ENCODE peak calls at places on chromosome 5, in four cellular contexts. G, H, E and M are unnamed samples.

GRCh38 chr5:6859001-6859400 is 145.8 kb downstream of the TENT4A start:
- DNase-seq in G (no peak), H (no peak), E (no peak), M (no peak)

GRCh38 chr5:76065258-76065657 is 17.9 kb upstream of the SV2C start:
- DNase-seq in G (no peak), H (no peak), E (no peak), M (no peak)

GRCh38 chr5:81184749-81185110 is 48.4 kb upstream of the CKMT2 start:
- DNase-seq in E (no peak), G (no peak), H (no peak), M (no peak)

GRCh38 chr5:139268364-139269202 is 25.0 kb upstream of the MATR3 start:
- DNase-seq in H (no peak), E (peak), G (no peak), M (no peak)

GRCh38 chr5:40233268-40233667 is 446.4 kb upstream of the PTGER4 start:
- DNase-seq in H (no peak), E (no peak), G (no peak), M (no peak)

GRCh38 chr5:103224118-103224893 is 34.3 kb upstream of the MACIR start:
- DNase-seq in H (peak), E (peak), G (peak), M (peak)

GRCh38 chr5:172801184-172801671 is 30.2 kb upstream of the DUSP1 start:
- DNase-seq in G (no peak), H (peak), E (peak), M (no peak)

GRCh38 chr5:107501965-107502691 is 168.6 kb downstream of the EFNA5 start:
- DNase-seq in H (no peak), E (no peak), G (peak), M (no peak)

GRCh38 chr5:1948663-1949191 is 66.0 kb upstream of the IRX4 start:
- DNase-seq in H (no peak), E (no peak), G (no peak), M (no peak)

GRCh38 chr5:34913072-34913471 is 2.2 kb downstream of the RAD1 start:
- DNase-seq in E (no peak), G (no peak), H (no peak), M (no peak)

GRCh38 chr5:35415305-35415704 is 185.0 kb upstream of the PRLR start:
- DNase-seq in E (no peak), G (no peak), H (no peak), M (no peak)

GRCh38 chr5:29042152-29042551 is 2003.8 kb upstream of the CDH9 start:
- DNase-seq in H (no peak), G (no peak), E (no peak), M (no peak)

GRCh38 chr5:169116961-169117461 is 183.9 kb downstream of the SLIT3 start:
- DNase-seq in G (no peak), E (peak), H (peak), M (peak)

GRCh38 chr5:57102905-57103255 is 71.0 kb upstream of the GPBP1 start:
- DNase-seq in G (no peak), H (peak), E (no peak), M (no peak)

GRCh38 chr5:147427784-147428401 is 82.0 kb downstream of the DPYSL3 start:
- DNase-seq in H (no peak), E (no peak), G (no peak), M (no peak)

GRCh38 chr5:2756211-2756746 is 4.8 kb upstream of the IRX2 start:
- DNase-seq in E (no peak), H (no peak), G (no peak), M (no peak)

GRCh38 chr5:141734501-141735231 is 52.6 kb upstream of the ARAP3 start:
- DNase-seq in H (no peak), E (peak), G (peak), M (peak)

GRCh38 chr5:138240690-138241385 is 27.7 kb upstream of the CDC23 start:
- DNase-seq in E (no peak), H (no peak), G (no peak), M (no peak)

GRCh38 chr5:80033513-80033912 is 1.6 kb upstream of the THBS4 start:
- DNase-seq in H (no peak), E (no peak), G (no peak), M (no peak)

GRCh38 chr5:125411163-125412050 is 665.0 kb upstream of the ZNF608 start:
- DNase-seq in G (no peak), E (no peak), H (no peak), M (peak)

GRCh38 chr5:146877178-146877681 is 1.3 kb downstream of the PPP2R2B start:
- DNase-seq in H (no peak), G (no peak), E (no peak), M (no peak)

GRCh38 chr5:158135682-158136176 is 276.8 kb upstream of the CLINT1 start:
- DNase-seq in E (no peak), H (no peak), G (no peak), M (no peak)

GRCh38 chr5:10621837-10622236 is 58.0 kb downstream of the ANKRD33B start:
- DNase-seq in G (no peak), H (no peak), E (no peak), M (no peak)

GRCh38 chr5:2666081-2666480 is 85.4 kb downstream of the IRX2 start:
- DNase-seq in H (no peak), G (no peak), E (no peak), M (no peak)

GRCh38 chr5:122162100-122162499 is 32.8 kb downstream of the ZNF474 start:
- DNase-seq in G (no peak), H (no peak), E (no peak), M (no peak)

GRCh38 chr5:117149312-117149711 is 574.7 kb upstream of the SEMA6A start:
- DNase-seq in E (no peak), H (no peak), G (no peak), M (no peak)

GRCh38 chr5:139725073-139725830 is 70.4 kb upstream of the PSD2 start:
- DNase-seq in G (peak), E (peak), H (peak), M (no peak)

GRCh38 chr5:79285833-79286232 is 49.9 kb downstream of the JMY start:
- DNase-seq in H (no peak), E (no peak), G (no peak), M (no peak)

GRCh38 chr5:84805473-84805872 is 420.8 kb upstream of the EDIL3 start:
- DNase-seq in H (no peak), G (no peak), E (no peak), M (no peak)

GRCh38 chr5:31285025-31285424 is 91.5 kb downstream of the CDH6 start:
- DNase-seq in G (no peak), E (no peak), H (no peak), M (no peak)

GRCh38 chr5:170755679-170756456 is 27.7 kb upstream of the GABRP start:
- DNase-seq in G (peak), E (no peak), H (no peak), M (no peak)
- TF ChIP-seq FOXM1 in G (no peak), E (no peak), H (no peak), M (no peak)

GRCh38 chr5:110751902-110752762 is 13.3 kb downstream of the SLC25A46 start:
- DNase-seq in E (no peak), G (no peak), H (no peak), M (no peak)
- TF ChIP-seq FOXM1 in E (no peak), G (no peak), H (no peak), M (no peak)

DNA sequence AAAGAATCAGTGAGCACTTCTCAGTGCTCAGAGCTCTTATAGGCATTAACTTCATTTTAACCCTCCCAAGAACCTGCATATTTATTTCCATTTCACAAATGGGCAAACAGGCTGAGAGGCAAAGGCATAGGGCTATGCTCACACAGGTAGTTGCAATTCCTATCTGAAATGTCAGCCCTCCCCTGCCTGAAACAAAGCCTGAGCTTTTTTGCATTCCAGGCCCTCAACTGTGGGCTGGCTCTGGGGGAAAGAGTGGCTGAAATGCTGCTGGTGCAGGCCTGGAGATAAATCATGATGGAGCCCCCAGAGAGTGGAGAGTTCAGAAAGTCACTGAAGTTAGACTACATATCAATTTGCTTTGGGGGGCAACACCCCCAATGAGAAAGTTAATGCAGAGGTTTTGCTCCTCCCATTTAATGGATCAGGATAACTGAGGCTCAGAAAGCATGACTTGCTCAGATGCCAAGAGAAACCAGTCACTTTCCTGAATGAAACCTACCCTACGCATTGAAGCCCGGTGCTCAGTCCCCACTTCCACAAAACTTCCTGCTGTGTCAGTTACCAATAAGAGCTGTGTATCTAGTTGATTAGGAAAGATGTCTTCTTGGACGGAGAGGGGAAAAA is 5.6 kb downstream of the DRD1 start:
- DNase-seq in E (no peak), G (no peak), H (no peak), M (no peak)
- TF ChIP-seq FOXM1 in E (no peak), G (no peak), H (no peak), M (no peak)

GRCh38 chr5:758698-759053 is 25.9 kb downstream of the ZDHHC11B start:
- DNase-seq in H (no peak), E (no peak), G (no peak), M (no peak)

GRCh38 chr5:757346-757930 is 27.1 kb downstream of the ZDHHC11B start:
- DNase-seq in G (no peak), E (no peak), H (no peak), M (no peak)

GRCh38 chr5:756171-756570 is 28.4 kb downstream of the ZDHHC11B start:
- DNase-seq in E (no peak), G (peak), H (no peak), M (no peak)

GRCh38 chr5:757931-758697 is 26.4 kb downstream of the ZDHHC11B start:
- DNase-seq in G (peak), E (no peak), H (peak), M (no peak)

DNA sequence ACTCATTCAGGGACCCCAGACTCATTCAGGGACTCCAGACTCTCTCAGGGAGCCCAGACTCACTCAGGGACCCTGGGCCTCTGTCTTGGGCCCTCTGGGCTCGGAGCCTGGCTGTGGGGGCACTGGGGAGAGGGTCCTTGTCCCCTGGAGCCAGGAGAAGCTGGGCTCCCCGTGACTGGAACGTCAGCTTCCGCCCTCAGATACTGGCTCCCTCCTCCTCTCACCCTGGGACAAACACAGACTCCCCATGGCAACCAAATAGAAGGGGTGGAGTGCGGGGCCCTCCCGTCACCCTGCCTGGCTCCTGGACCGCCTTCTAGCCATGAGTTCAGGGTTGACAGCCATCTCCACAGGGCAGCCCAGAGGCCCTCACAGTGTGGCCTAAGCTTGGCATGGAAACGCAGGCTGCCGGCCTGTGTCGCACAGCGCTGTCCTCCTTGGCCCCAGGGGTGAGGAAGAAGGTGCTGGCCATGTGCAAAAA is 27.6 kb downstream of the ZDHHC11B start:
- DNase-seq in E (no peak), H (peak), G (peak), M (no peak)
- TF ChIP-seq FOXM1 in E (no peak), H (no peak), G (no peak), M (no peak)

DNA sequence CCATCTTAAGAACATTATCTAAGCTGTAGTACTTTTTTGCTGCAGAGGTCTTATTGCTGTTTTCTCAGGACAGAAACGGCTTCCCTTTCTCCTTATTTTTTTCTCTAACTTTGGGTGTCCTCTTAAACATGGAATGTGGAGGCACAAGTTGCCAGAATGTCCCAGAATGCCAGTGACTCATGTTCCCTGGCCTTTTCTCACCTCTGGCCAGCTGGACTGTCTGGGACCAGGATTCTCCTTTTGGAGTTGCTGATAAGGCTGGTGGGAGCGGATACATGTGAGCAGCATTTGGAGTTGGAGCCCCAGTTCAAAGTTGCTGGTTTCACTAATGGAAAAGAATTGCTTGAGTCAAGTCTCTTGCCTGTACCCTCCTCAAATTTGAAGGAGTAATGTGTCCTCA is 112.8 kb downstream of the ARHGAP26 start:
- DNase-seq in G (no peak), E (no peak), H (no peak), M (no peak)
- TF ChIP-seq FOXM1 in G (no peak), E (no peak), H (no peak), M (no peak)

GRCh38 chr5:177330991-177331837 is 19.5 kb upstream of the MXD3 start:
- DNase-seq in H (no peak), E (no peak), G (no peak), M (no peak)
- TF ChIP-seq FOXM1 in H (no peak), E (no peak), G (no peak), M (no peak)

GRCh38 chr5:160462167-160462566 is 40.5 kb downstream of the PTTG1 start:
- DNase-seq in G (no peak), E (no peak), H (no peak), M (no peak)

GRCh38 chr5:160464466-160464797 is 42.8 kb downstream of the PTTG1 start:
- DNase-seq in E (no peak), G (no peak), H (no peak), M (no peak)

GRCh38 chr5:160463227-160463626 is 41.6 kb downstream of the PTTG1 start:
- DNase-seq in H (no peak), G (no peak), E (no peak), M (no peak)

GRCh38 chr5:160466121-160466520 is 44.5 kb downstream of the PTTG1 start:
- DNase-seq in H (no peak), G (no peak), E (no peak), M (no peak)

GRCh38 chr5:160463775-160464465 is 42.3 kb downstream of the PTTG1 start:
- DNase-seq in H (peak), G (no peak), E (no peak), M (no peak)
- TF ChIP-seq FOXM1 in H (no peak), G (peak), E (no peak), M (no peak)